ENCODE peak calls at places on chromosomes 16 and 17, in five cellular contexts. L is foreskin keratinocyte, Y is vagina, W is colonic mucosa, O is A549. U is an unnamed sample.

GRCh38 chr16:30557397-30557949 is 701 bp downstream of the ZNF764 start:
- DNase-seq in Y (no peak), O (no peak), W (peak; percentile 34), L (no peak), U (no peak)

GRCh38 chr16:26963109-26963508 is 103.6 kb upstream of the C16orf82 start:
- DNase-seq in W (peak; percentile 18), L (no peak), Y (no peak), O (peak; percentile 12), U (no peak)

GRCh38 chr16:78199325-78200022 is 100.0 kb downstream of the WWOX start:
- DNase-seq in O (no peak), L (no peak), W (peak; percentile 45), Y (no peak), U (no peak)

GRCh38 chr17:33838281-33838680 is 416.8 kb upstream of the CCL2 start:
- DNase-seq in L (no peak), O (no peak), W (no peak), Y (no peak), U (peak; percentile 3)

GRCh38 chr16:81324808-81325207 is 10.0 kb downstream of the GAN start:
- DNase-seq in Y (no peak), O (no peak), L (no peak), W (no peak), U (no peak)

GRCh38 chr17:31549121-31549524 is 157.6 kb downstream of the RAB11FIP4 start:
- DNase-seq in O (peak; percentile 49), W (no peak), Y (no peak), L (no peak), U (peak; percentile 20)

GRCh38 chr17:79600071-79600470 is 10.8 kb downstream of the RBFOX3 start:
- DNase-seq in L (no peak), O (no peak), Y (no peak), W (no peak), U (no peak)

GRCh38 chr16:1036121-1036520 is 36.4 kb upstream of the SSTR5 start:
- DNase-seq in W (no peak), O (no peak), Y (no peak), L (no peak), U (peak; percentile 14)

GRCh38 chr16:24764916-24765315 is 35.5 kb downstream of the TNRC6A start:
- DNase-seq in Y (no peak), W (no peak), O (no peak), L (no peak), U (no peak)
- TF ChIP-seq CTCF in Y (no peak), W (no peak), O (no peak), L (no peak), U (no peak)

GRCh38 chr17:8338806-8339205 is 834 bp upstream of the ODF4 start:
- DNase-seq in L (no peak), W (no peak), O (no peak), Y (no peak), U (no peak)

GRCh38 chr17:8339540-8339939 is at the start of gene ODF4:
- DNase-seq in W (no peak), Y (no peak), L (no peak), O (no peak), U (no peak)

GRCh38 chr17:8337802-8338744 is 1.6 kb upstream of the ODF4 start:
- DNase-seq in O (no peak), W (no peak), L (no peak), Y (no peak), U (no peak)

GRCh38 chr17:8345052-8345690 is 5.5 kb downstream of the ODF4 start:
- DNase-seq in Y (no peak), O (no peak), L (no peak), W (no peak), U (no peak)

GRCh38 chr17:8341456-8341855 is 1.8 kb downstream of the ODF4 start:
- DNase-seq in Y (no peak), L (no peak), O (no peak), W (no peak), U (no peak)
- H3K27ac ChIP-seq in Y (no peak overlapping the region), L (no peak overlapping the region), O (no peak overlapping the region), W (no peak overlapping the region), U (no peak overlapping the region)

DNA sequence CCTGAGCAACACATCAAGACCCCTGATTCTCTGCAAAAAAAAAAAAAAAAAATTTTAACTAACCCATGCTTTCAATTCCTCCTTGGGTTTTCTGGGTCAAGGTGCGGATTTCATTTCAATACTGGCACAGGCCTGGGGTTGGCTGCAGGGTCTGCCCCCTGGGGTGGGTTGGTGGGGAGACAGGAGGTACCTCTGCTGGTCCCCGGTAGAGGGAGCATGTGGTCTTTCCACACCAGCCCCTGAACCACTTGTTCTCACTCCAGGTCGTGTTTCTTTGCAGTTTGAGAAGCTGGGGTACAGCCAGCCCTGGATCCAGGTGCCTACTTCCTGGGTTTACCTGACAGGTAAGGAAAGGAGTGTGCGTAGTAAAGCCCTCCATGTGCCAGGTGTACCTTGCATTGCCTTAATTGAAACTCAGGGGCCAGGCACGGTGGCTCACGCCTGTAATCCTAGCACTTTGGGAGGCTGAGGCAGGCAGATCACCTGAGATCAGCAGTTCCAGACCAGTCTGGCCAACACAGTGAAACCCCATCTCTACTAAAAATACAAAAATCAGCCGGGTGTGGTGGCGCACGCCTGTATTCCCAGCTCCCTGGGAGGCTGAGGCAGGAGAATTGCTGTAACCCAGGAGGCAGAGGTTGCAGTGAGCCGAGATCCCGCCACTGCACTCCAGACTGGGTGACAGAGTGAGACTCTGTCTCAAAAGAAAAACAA is 21.8 kb downstream of the SDR42E2 start:
- DNase-seq in Y (no peak), L (no peak), W (no peak), O (no peak), U (no peak)
- TF ChIP-seq CTCF in Y (no peak), L (peak; percentile 36), W (no peak), O (peak; percentile 8), U (peak; percentile 16)

GRCh38 chr17:28572294-28573099 is 1.2 kb upstream of the PIGS start:
- DNase-seq in O (no peak), W (peak; percentile 35), Y (no peak), L (no peak), U (no peak)

GRCh38 chr17:28575126-28575795 is 1.4 kb downstream of the ALDOC start:
- DNase-seq in W (no peak), O (no peak), L (no peak), Y (no peak), U (no peak)

GRCh38 chr17:28573966-28574480 is 2.7 kb downstream of the ALDOC start:
- DNase-seq in L (no peak), Y (no peak), O (no peak), W (no peak), U (no peak)

GRCh38 chr17:28573521-28573920 is 2.2 kb upstream of the PIGS start:
- DNase-seq in L (no peak), W (no peak), Y (no peak), O (no peak), U (no peak)

GRCh38 chr17:28574536-28574935 is 2.2 kb downstream of the ALDOC start:
- DNase-seq in W (no peak), L (no peak), Y (no peak), O (peak; percentile 41), U (no peak)
- H3K27ac ChIP-seq in W (no peak overlapping the region), L (no peak overlapping the region), Y (no peak overlapping the region), O (no peak overlapping the region), U (no peak overlapping the region)

GRCh38 chr16:58502217-58502921 is 2.4 kb downstream of the NDRG4 start:
- DNase-seq in L (no peak), O (no peak), W (no peak), Y (no peak), U (no peak)
- TF ChIP-seq CTCF in L (no peak), O (no peak), W (no peak), Y (no peak), U (no peak)